ENCODE peak calls at places on chromosomes 6 and 20, in eight cellular contexts. C, H, S, K, Q, Y, I and P are unnamed samples.

GRCh38 chr6:56491606-56492328 is 150.9 kb downstream of the DST start:
- DNase-seq in S (peak; percentile 78), K (no peak), Q (no peak), H (no peak), I (peak; percentile 34), C (no peak), Y (no peak), P (no peak)

GRCh38 chr6:159720708-159721107 is 6.6 kb upstream of the WTAP start:
- DNase-seq in I (no peak), C (no peak), Q (no peak), K (peak; percentile 49), Y (no peak), S (no peak), H (no peak), P (no peak)

GRCh38 chr6:133242761-133243590 is 1.8 kb downstream of the EYA4 start:
- DNase-seq in C (peak; percentile 42), I (no peak), H (no peak), Y (no peak), S (no peak), K (no peak), Q (no peak), P (peak; percentile 12)

GRCh38 chr6:42898891-42899361 is 16.9 kb upstream of the PTCRA start:
- DNase-seq in H (no peak), Y (peak; percentile 58), K (peak; percentile 84), C (peak; percentile 77), I (peak; percentile 53), Q (peak; percentile 80), S (peak; percentile 40), P (peak; percentile 62)

GRCh38 chr6:1399085-1399780 is 9.9 kb downstream of the FOXF2 start:
- DNase-seq in Q (no peak), S (no peak), I (no peak), H (no peak), C (no peak), Y (no peak), K (no peak), P (no peak)

GRCh38 chr20:1457992-1458391 is 8.7 kb downstream of the NSFL1C start:
- DNase-seq in Y (no peak), S (no peak), C (no peak), Q (no peak), H (no peak), K (no peak), I (no peak), P (no peak)

GRCh38 chr6:3520541-3521220 is 63.8 kb upstream of the SLC22A23 start:
- DNase-seq in K (no peak), I (peak; percentile 42), S (no peak), Y (no peak), H (no peak), Q (no peak), C (no peak), P (no peak)

GRCh38 chr6:42030585-42031506 is 19.5 kb upstream of the TAF8 start:
- DNase-seq in Q (peak; percentile 85), K (no peak), I (peak; percentile 39), S (peak; percentile 58), Y (no peak), H (no peak), C (peak; percentile 50), P (no peak)

GRCh38 chr6:43949451-43950110 is 177.7 kb downstream of the MRPL14 start:
- DNase-seq in Y (no peak), Q (no peak), S (no peak), K (no peak), C (peak; percentile 25), H (no peak), I (peak; percentile 39), P (no peak)

GRCh38 chr6:34055223-34055933 is 90.5 kb downstream of the GRM4 start:
- DNase-seq in Q (peak; percentile 51), S (peak; percentile 51), K (peak; percentile 54), Y (peak; percentile 36), I (peak; percentile 42), H (peak; percentile 41), C (peak; percentile 80), P (peak; percentile 51)

GRCh38 chr6:165746331-165746730 is 83.3 kb upstream of the PDE10A start:
- DNase-seq in I (no peak), C (no peak), K (no peak), H (no peak), Q (no peak), S (no peak), Y (no peak), P (no peak)

GRCh38 chr20:22768779-22769178 is 184.4 kb upstream of the FOXA2 start:
- DNase-seq in K (no peak), Q (no peak), S (no peak), Y (no peak), I (no peak), H (no peak), C (no peak), P (no peak)

GRCh38 chr6:66161546-66162108 is 454.6 kb upstream of the EYS start:
- DNase-seq in I (no peak), Y (no peak), H (no peak), K (no peak), Q (no peak), S (no peak), C (no peak), P (no peak)

GRCh38 chr6:116764557-116764960 is 960 bp downstream of the FAM162B start:
- DNase-seq in K (no peak), Y (no peak), Q (no peak), I (no peak), S (no peak), H (no peak), C (peak; percentile 39), P (peak; percentile 10)

GRCh38 chr20:5528719-5529256 is 212.0 kb upstream of the PROKR2 start:
- DNase-seq in H (peak; percentile 65), I (peak; percentile 74), Y (peak; percentile 56), S (peak; percentile 54), C (peak; percentile 74), K (peak; percentile 77), Q (peak; percentile 72), P (peak; percentile 39)

GRCh38 chr6:88166901-88167624 is 916 bp upstream of the CNR1 start:
- DNase-seq in C (peak; percentile 52), K (no peak), Y (no peak), Q (no peak), S (peak; percentile 23), I (no peak), H (no peak), P (peak; percentile 41)

GRCh38 chr20:46350201-46350985 is 42.1 kb upstream of the CDH22 start:
- DNase-seq in Y (no peak), S (no peak), I (peak; percentile 95), C (no peak), H (no peak), Q (no peak), K (no peak), P (no peak)

GRCh38 chr6:138115877-138116660 is 8.8 kb upstream of the PERP start:
- DNase-seq in C (no peak), Q (peak; percentile 62), S (peak; percentile 50), K (peak; percentile 44), H (no peak), I (peak; percentile 59), Y (peak; percentile 9), P (no peak)

GRCh38 chr6:170184324-170184723 is 106.6 kb downstream of the DLL1 start:
- DNase-seq in Y (no peak), Q (no peak), S (no peak), C (peak; percentile 14), I (no peak), H (no peak), K (peak; percentile 9), P (no peak)

GRCh38 chr6:168950500-168951223 is 303.0 kb downstream of the THBS2 start:
- DNase-seq in H (no peak), C (no peak), K (no peak), Q (no peak), S (no peak), Y (no peak), I (no peak), P (no peak)

GRCh38 chr6:20919677-20920385 is 385.6 kb downstream of the CDKAL1 start:
- DNase-seq in I (peak; percentile 18), K (no peak), S (no peak), Y (no peak), C (no peak), Q (no peak), H (no peak), P (no peak)

GRCh38 chr6:32329141-32329540 is 42.6 kb downstream of the TSBP1 start:
- DNase-seq in I (no peak), H (no peak), C (no peak), K (no peak), S (no peak), Y (no peak), Q (no peak), P (no peak)

GRCh38 chr20:32019156-32019510 is 8.9 kb downstream of the CCM2L start:
- DNase-seq in H (no peak), I (no peak), S (no peak), Y (no peak), K (no peak), Q (no peak), C (no peak), P (peak; percentile 60)
- TF ChIP-seq CTCF in H (no peak), I (no peak), S (no peak), Y (no peak), K (no peak), Q (no peak), C (no peak), P (peak; percentile 32)

GRCh38 chr20:19544684-19545083 is 213.4 kb upstream of the RIN2 start:
- DNase-seq in H (no peak), K (no peak), Y (no peak), Q (no peak), C (no peak), S (no peak), I (no peak), P (no peak)
- TF ChIP-seq CTCF in H (no peak), K (no peak), Y (no peak), Q (no peak), C (no peak), S (no peak), I (no peak), P (no peak)

DNA sequence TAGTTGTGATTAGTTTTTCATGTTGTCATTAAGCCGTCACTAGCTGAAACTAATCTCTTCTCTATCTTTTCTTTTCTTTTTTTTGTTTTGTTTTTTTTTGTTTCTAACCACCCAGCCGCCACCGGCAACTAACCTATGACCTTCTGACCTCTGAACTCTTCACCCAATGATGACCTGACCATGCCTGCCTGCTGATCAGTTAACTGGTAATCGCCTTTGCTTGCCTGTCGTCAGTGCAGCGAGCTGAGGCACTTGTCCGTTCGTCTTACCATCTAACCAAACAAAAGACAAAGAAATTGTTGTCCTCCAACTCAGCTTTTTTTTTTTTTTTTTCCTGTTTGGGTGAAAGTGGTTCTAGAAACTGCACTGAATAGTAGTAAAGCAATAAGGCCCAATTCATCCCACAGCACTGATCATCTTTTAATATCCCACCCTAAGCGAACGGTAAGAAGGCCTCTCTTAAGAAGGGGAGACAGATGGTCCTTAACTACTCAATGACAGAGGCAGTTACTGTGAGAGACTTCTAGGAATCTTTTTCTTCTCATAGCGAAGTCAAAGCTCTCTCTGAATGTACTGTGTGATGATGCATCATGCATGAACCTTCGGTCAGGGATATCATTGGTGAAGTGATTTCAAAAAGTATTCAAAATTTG is 156.2 kb downstream of the QKI start:
- DNase-seq in I (peak; percentile 45), H (no peak), Y (no peak), Q (no peak), C (no peak), K (no peak), S (no peak), P (no peak)
- TF ChIP-seq CTCF in I (no peak), H (no peak), Y (no peak), Q (no peak), C (no peak), K (no peak), S (no peak), P (no peak)

DNA sequence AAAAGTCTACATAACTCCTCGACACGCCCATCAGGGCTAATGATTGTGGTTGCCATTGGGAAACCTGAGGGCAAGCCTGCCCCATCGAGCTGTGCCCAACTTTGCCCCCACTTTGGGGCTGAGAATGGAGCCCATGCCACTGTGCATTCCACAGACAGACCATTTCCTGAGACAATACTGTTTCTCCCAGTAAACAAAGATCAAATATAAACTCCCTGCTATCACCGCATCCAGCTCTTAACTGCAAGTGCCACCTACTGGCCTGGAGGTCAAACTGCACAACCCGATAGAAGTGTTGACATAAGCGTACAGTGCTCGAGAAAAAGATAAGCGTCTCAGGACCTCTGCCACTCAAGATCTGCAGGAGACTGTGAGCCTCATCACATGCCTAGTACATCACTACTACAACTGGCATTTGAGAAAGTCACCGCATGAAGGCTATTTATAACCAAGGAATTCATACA is 4.7 kb upstream of the DEFB126 start:
- DNase-seq in S (no peak), Q (no peak), C (no peak), H (no peak), Y (no peak), K (no peak), I (no peak), P (no peak)
- TF ChIP-seq CTCF in S (no peak), Q (no peak), C (no peak), H (peak; percentile 27), Y (no peak), K (no peak), I (no peak), P (no peak)